ENCODE peak calls at places on chromosomes 4 and X, in four cellular contexts. L is frontal cortex, G is fibroblast of the aortic adventitia, A is NAMALWA. E is an unnamed sample.

GRCh38 chr4:124708517-124709300 is 3.8 kb downstream of the ANKRD50 start:
- DNase-seq in L (no peak), A (no peak), G (peak; percentile 41), E (peak; percentile 65)

GRCh38 chrX:142001934-142002333 is 98.2 kb downstream of the MAGEC1 start:
- DNase-seq in A (no peak), G (no peak), L (no peak), E (no peak)

GRCh38 chrX:135295238-135295943 is 13.9 kb upstream of the ETDC start:
- DNase-seq in L (peak; percentile 18), G (peak; percentile 22), A (no peak), E (peak; percentile 38)

GRCh38 chr4:138007572-138007971 is 234.6 kb downstream of the SLC7A11 start:
- DNase-seq in L (no peak), G (peak; percentile 9), A (peak; percentile 16), E (peak; percentile 32)

GRCh38 chr4:148730766-148731165 is 288.6 kb upstream of the NR3C2 start:
- DNase-seq in G (no peak), L (no peak), A (no peak), E (no peak)

GRCh38 chrX:134388161-134389109 is 71.5 kb upstream of the HPRT1 start:
- DNase-seq in G (no peak), L (no peak), A (peak; percentile 83), E (no peak)

GRCh38 chr4:17324431-17324830 is 187.5 kb downstream of the QDPR start:
- DNase-seq in G (peak; percentile 84), A (peak; percentile 58), L (peak; percentile 20), E (peak; percentile 69)

GRCh38 chrX:72254835-72255234 is 16.0 kb upstream of the ERCC6L start:
- DNase-seq in L (no peak), A (no peak), G (no peak), E (no peak)

GRCh38 chrX:139126493-139126892 is 404.0 kb upstream of the F9 start:
- DNase-seq in G (no peak), A (peak; percentile 64), L (no peak), E (no peak)

GRCh38 chr4:24850669-24851068 is 55.3 kb downstream of the SOD3 start:
- DNase-seq in G (peak; percentile 94), L (peak; percentile 16), A (no peak), E (peak; percentile 86)

GRCh38 chrX:21153503-21153902 is 220.7 kb upstream of the CNKSR2 start:
- DNase-seq in L (no peak), A (no peak), G (peak; percentile 67), E (peak; percentile 49)

GRCh38 chrX:71366674-71367256 is 608 bp downstream of the TAF1 start:
- DNase-seq in A (peak; percentile 24), G (peak; percentile 22), L (no peak), E (peak; percentile 25)

GRCh38 chr4:184384056-184384809 is 90.1 kb downstream of the IRF2 start:
- DNase-seq in L (no peak), G (peak; percentile 98), A (peak; percentile 92), E (peak; percentile 94)

GRCh38 chrX:10615931-10616780 is 4.2 kb downstream of the MID1 start:
- DNase-seq in A (peak; percentile 32), G (peak; percentile 68), L (peak; percentile 22), E (peak; percentile 76)

GRCh38 chr4:7500404-7500803 is 65.7 kb upstream of the PSAPL1 start:
- DNase-seq in A (no peak), L (no peak), G (no peak), E (no peak)

GRCh38 chr4:105633241-105633640 is 75.2 kb downstream of the INTS12 start:
- DNase-seq in G (no peak), L (no peak), A (no peak), E (no peak)

GRCh38 chrX:44223150-44223549 is 120.3 kb downstream of the EFHC2 start:
- DNase-seq in L (no peak), G (peak; percentile 49), A (no peak), E (peak; percentile 25)

GRCh38 chr4:165288639-165289428 is 38.6 kb upstream of the MSMO1 start:
- DNase-seq in L (peak; percentile 10), A (no peak), G (peak; percentile 81), E (peak; percentile 83)

GRCh38 chrX:120426599-120426998 is 42.5 kb downstream of the LAMP2 start:
- DNase-seq in L (no peak), A (no peak), G (peak; percentile 9), E (peak; percentile 49)

GRCh38 chr4:20859097-20859781 is 159.0 kb downstream of the PACRGL start:
- DNase-seq in G (no peak), L (no peak), A (no peak), E (no peak)

GRCh38 chr4:1753692-1754311 is 32.5 kb downstream of the TACC3 start:
- DNase-seq in A (no peak), G (no peak), L (no peak), E (no peak)

GRCh38 chrX:135185795-135186443 is 14.7 kb upstream of the CT55 start:
- DNase-seq in A (peak; percentile 57), G (peak; percentile 64), L (peak; percentile 5), E (peak; percentile 46)

GRCh38 chr4:128358231-128358902 is 70.8 kb upstream of the PGRMC2 start:
- DNase-seq in L (no peak), G (peak; percentile 98), A (no peak), E (peak; percentile 75)

GRCh38 chr4:183984561-183984960 is 79.5 kb downstream of the STOX2 start:
- DNase-seq in A (no peak), G (no peak), L (no peak), E (no peak)

E was measured in cardiac fibroblast.